ENCODE peak calls at places on chromosomes 16 and 17, in ten cellular contexts. C, O, F, M, I, R, X, G, K and B are unnamed samples. For H3K36me3, the result is how much of the 10 kb centered on the place peaks cover.

GRCh38 chr17:65092262-65092661 is 35.7 kb upstream of the GNA13 start:
- DNase-seq in C (no peak), O (no peak), F (no peak), M (no peak), I (no peak), R (no peak), X (no peak), G (no peak), K (no peak), B (no peak)

GRCh38 chr16:1096164-1097082 is at the start of gene C1QTNF8:
- DNase-seq in C (no peak), O (peak), F (no peak), M (no peak), I (no peak), R (no peak), X (no peak), G (no peak), K (no peak), B (no peak)

GRCh38 chr17:68771867-68772515 is 170.8 kb upstream of the FAM20A start:
- DNase-seq in C (peak), O (no peak), F (peak), M (no peak), I (no peak), R (no peak), X (no peak), G (no peak), K (peak), B (no peak)

GRCh38 chr17:4161179-4161559 is 18.2 kb downstream of the CYB5D2 start:
- DNase-seq in C (no peak), O (peak), F (no peak), M (no peak), I (peak), R (peak), X (no peak), G (no peak), K (no peak), B (peak)

GRCh38 chr17:28394717-28395116 is 11.3 kb downstream of the SLC46A1 start:
- DNase-seq in C (no peak), O (no peak), F (no peak), M (no peak), I (no peak), R (no peak), X (no peak), G (no peak), K (no peak), B (no peak)

GRCh38 chr16:7211781-7212180 is 120.9 kb upstream of the RBFOX1 start:
- DNase-seq in C (no peak), O (no peak), F (no peak), M (no peak), I (no peak), R (no peak), X (no peak), G (no peak), K (no peak), B (no peak)

GRCh38 chr16:11658896-11659708 is 9.2 kb upstream of the SNN start:
- DNase-seq in C (no peak), O (no peak), F (no peak), M (no peak), I (peak), R (no peak), X (no peak), G (no peak), K (no peak), B (no peak)

GRCh38 chr17:18141210-18141803 is 32.8 kb downstream of the MYO15A start:
- DNase-seq in C (peak), O (no peak), F (peak), M (no peak), I (no peak), R (no peak), X (peak), G (no peak), K (peak), B (no peak)

GRCh38 chr16:58471209-58471975 is 28.6 kb upstream of the NDRG4 start:
- DNase-seq in C (no peak), O (no peak), F (peak), M (no peak), I (peak), R (no peak), X (no peak), G (no peak), K (no peak), B (no peak)

GRCh38 chr16:79970551-79971236 is 370.2 kb upstream of the MAF start:
- DNase-seq in C (peak), O (no peak), F (no peak), M (peak), I (no peak), R (no peak), X (no peak), G (no peak), K (peak), B (no peak)

GRCh38 chr17:10807704-10808128 is 3.8 kb upstream of the TMEM238L start:
- DNase-seq in C (no peak), O (no peak), F (no peak), M (no peak), I (peak), R (no peak), X (peak), G (no peak), K (no peak), B (no peak)

GRCh38 chr16:86616906-86617305 is 38.6 kb downstream of the FOXL1 start:
- DNase-seq in C (no peak), O (no peak), F (no peak), M (no peak), I (no peak), R (no peak), X (no peak), G (no peak), K (no peak), B (no peak)

GRCh38 chr17:4520060-4520880 is 21.6 kb downstream of the SPNS2 start:
- DNase-seq in C (no peak), O (no peak), F (no peak), M (no peak), I (no peak), R (no peak), X (no peak), G (no peak), K (no peak), B (no peak)

GRCh38 chr17:80892019-80892855 is 99.4 kb upstream of the CHMP6 start:
- DNase-seq in C (peak), O (no peak), F (no peak), M (peak), I (no peak), R (no peak), X (peak), G (no peak), K (peak), B (peak)

GRCh38 chr17:7177210-7177953 is 1.8 kb downstream of the ASGR1 start:
- DNase-seq in C (peak), O (peak), F (peak), M (peak), I (peak), R (peak), X (peak), G (peak), K (peak), B (no peak)

GRCh38 chr17:74520790-74521480 is 10.3 kb downstream of the CD300LB start:
- DNase-seq in C (peak), O (no peak), F (no peak), M (no peak), I (no peak), R (no peak), X (peak), G (no peak), K (peak), B (no peak)
- H3K4me3 ChIP-seq in C (no peak), O (no peak), F (no peak), M (no peak), I (no peak), R (no peak), X (no peak), G (no peak), K (no peak), B (no peak)

GRCh38 chr17:43016216-43016615 is 6.0 kb downstream of the VAT1 start:
- DNase-seq in C (no peak), O (no peak), F (no peak), M (no peak), I (peak), R (no peak), X (no peak), G (no peak), K (no peak), B (no peak)
- H3K36me3 ChIP-seq in C (under half), O (under half), F (under half), M (under half), I (half or more), R (half or more), X (under half), G (half or more), K (under half), B (under half)

DNA sequence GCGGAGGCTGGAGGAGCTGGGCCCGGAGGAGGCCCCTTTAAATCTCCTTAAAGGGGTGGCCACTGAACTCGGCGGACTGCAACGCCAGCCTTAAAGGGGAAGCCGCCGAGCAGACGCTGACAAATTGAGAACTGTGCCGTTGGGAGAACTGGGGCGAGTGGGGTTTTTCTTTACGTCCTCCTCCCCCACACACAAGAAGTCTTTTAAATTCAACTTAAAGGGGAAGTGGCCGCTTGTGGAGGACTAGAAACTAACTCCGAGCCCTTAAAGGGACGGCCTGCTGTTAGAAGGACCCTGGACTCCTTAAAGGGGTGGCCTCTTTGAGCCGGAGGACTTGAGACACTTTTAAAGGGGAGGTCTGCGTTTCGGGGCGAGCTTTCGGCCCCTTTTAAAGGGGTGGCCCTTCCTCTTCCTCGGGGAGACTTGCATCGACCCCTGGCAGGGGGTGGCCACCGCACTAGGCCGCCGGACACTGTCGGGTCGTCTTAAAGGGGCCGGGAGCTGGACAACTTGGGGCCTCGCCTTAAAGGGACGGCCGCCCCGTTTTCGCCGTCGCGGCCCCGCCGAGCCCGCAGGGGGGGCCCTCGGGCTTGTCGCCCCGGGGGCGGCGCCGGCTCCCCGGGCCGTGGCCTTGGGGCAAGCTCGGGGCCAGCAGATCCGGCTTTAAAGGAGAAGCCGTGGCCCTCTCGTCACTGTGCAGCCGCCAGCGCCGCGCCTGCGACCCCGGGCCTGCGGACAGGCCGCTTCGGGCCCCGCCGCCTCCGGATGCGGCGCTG is 688 bp downstream of the FBRS start:
- DNase-seq in C (peak), O (peak), F (peak), M (peak), I (peak), R (peak), X (no peak), G (peak), K (peak), B (peak)
- TF ChIP-seq CTCF in C (peak), O (no peak), F (peak), M (peak), I (peak), R (peak), X (no peak), G (no peak), K (no peak), B (no peak)

GRCh38 chr17:494601-495195 is 142.1 kb upstream of the RPH3AL start:
- DNase-seq in C (no peak), O (no peak), F (no peak), M (no peak), I (no peak), R (no peak), X (no peak), G (no peak), K (no peak), B (no peak)
- H3K4me3 ChIP-seq in C (no peak), O (peak), F (no peak), M (no peak), I (no peak), R (no peak), X (no peak), G (no peak), K (no peak), B (no peak)

DNA sequence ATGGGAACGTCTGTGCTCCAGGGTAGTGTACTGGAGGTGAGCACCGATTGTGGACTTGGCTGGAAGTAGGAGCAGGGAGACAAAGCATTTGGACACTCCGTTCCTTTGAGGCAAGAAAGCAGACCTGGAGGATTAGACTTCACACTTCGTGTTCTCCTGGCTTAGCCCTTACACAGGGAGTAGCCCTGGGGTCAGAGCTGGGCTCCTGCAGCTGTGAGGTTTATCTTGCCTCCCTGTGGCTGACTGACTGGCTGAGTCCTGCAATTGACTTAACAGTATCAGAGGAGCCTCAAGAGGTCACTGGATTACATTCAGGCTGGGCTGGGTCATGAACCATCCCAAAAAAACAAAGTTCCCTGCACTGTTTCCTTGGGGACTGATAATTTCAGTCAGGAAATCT is 37.1 kb downstream of the MPRIP start:
- DNase-seq in C (no peak), O (no peak), F (no peak), M (peak), I (peak), R (no peak), X (no peak), G (peak), K (no peak), B (no peak)
- H3K36me3 ChIP-seq in C (under half), O (under half), F (under half), M (under half), I (under half), R (under half), X (under half), G (under half), K (under half), B (under half)

GRCh38 chr17:44655983-44656700 is at the start of gene MEIOC:
- DNase-seq in C (no peak), O (no peak), F (peak), M (no peak), I (peak), R (no peak), X (no peak), G (no peak), K (no peak), B (no peak)
- TF ChIP-seq CTCF in C (no peak), O (no peak), F (peak), M (no peak), I (peak), R (no peak), X (no peak), G (no peak), K (no peak), B (peak)

GRCh38 chr17:58345500-58345899 is 6.5 kb downstream of the SUPT4H1 start:
- DNase-seq in C (no peak), O (no peak), F (no peak), M (no peak), I (no peak), R (no peak), X (no peak), G (peak), K (no peak), B (no peak)

GRCh38 chr17:58343131-58343530 is 8.9 kb downstream of the SUPT4H1 start:
- DNase-seq in C (no peak), O (no peak), F (no peak), M (no peak), I (no peak), R (no peak), X (no peak), G (peak), K (no peak), B (no peak)

GRCh38 chr17:58341861-58342475 is 10.0 kb downstream of the SUPT4H1 start:
- DNase-seq in C (no peak), O (no peak), F (peak), M (no peak), I (no peak), R (no peak), X (no peak), G (peak), K (no peak), B (no peak)

GRCh38 chr17:58344791-58345157 is 7.2 kb downstream of the SUPT4H1 start:
- DNase-seq in C (no peak), O (no peak), F (peak), M (no peak), I (peak), R (no peak), X (no peak), G (peak), K (no peak), B (no peak)

GRCh38 chr17:58344047-58344790 is 7.8 kb downstream of the SUPT4H1 start:
- DNase-seq in C (no peak), O (no peak), F (peak), M (no peak), I (peak), R (no peak), X (peak), G (peak), K (no peak), B (no peak)
- H3K4me3 ChIP-seq in C (no peak), O (no peak), F (peak), M (no peak), I (no peak), R (peak), X (no peak), G (no peak), K (no peak), B (no peak)

DNA sequence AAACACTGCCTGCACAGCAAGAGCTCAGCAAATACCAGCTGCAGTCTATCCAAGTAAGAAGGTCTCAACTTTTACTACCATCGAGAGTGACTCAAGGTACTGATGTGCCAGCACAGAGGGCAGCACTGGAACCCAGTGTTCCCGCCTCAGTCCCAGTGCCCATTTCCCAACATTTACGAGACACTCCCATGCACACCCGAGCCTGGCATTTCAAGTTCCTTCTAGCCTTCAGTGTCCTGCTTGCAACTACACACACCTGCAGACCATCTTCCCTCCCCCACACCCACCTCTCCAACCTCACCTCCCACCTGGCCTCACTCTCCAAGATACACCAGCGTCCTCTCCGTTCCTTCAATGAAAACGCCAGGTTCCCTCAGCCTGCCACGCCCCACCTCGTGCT is 3.2 kb downstream of the KLHDC4 start:
- DNase-seq in C (no peak), O (no peak), F (no peak), M (no peak), I (no peak), R (no peak), X (peak), G (no peak), K (peak), B (no peak)
- H3K36me3 ChIP-seq in C (under half), O (under half), F (half or more), M (under half), I (under half), R (half or more), X (under half), G (under half), K (under half), B (under half)

GRCh38 chr16:77404823-77405222 is 30.0 kb downstream of the ADAMTS18 start:
- DNase-seq in C (no peak), O (no peak), F (no peak), M (no peak), I (no peak), R (no peak), X (no peak), G (no peak), K (no peak), B (no peak)

GRCh38 chr16:77408607-77409006 is 26.2 kb downstream of the ADAMTS18 start:
- DNase-seq in C (no peak), O (no peak), F (no peak), M (no peak), I (no peak), R (no peak), X (no peak), G (no peak), K (no peak), B (no peak)

GRCh38 chr16:77409311-77409710 is 25.5 kb downstream of the ADAMTS18 start:
- DNase-seq in C (no peak), O (no peak), F (no peak), M (no peak), I (no peak), R (no peak), X (no peak), G (no peak), K (no peak), B (no peak)

GRCh38 chr16:77403732-77404131 is 31.1 kb downstream of the ADAMTS18 start:
- DNase-seq in C (no peak), O (no peak), F (no peak), M (no peak), I (no peak), R (no peak), X (no peak), G (no peak), K (no peak), B (no peak)

GRCh38 chr16:77406680-77407079 is 28.2 kb downstream of the ADAMTS18 start:
- DNase-seq in C (no peak), O (no peak), F (no peak), M (no peak), I (no peak), R (no peak), X (no peak), G (no peak), K (no peak), B (no peak)
- TF ChIP-seq CTCF in C (no peak), O (no peak), F (peak), M (no peak), I (peak), R (no peak), X (no peak), G (no peak), K (no peak), B (no peak)